ENCODE peak calls at places on chromosome 21, in ten cellular contexts. V is smooth muscle cell of the brain vasculature, C is colonic mucosa, D is OCI-M1, S is astrocyte of the spinal cord, O is tibial nerve, A is hypothalamus, P is GM23338, B is WTC11, U is T-helper 1 cell. M is an unnamed sample.

GRCh38 chr21:15197696-15198095 is 132.9 kb upstream of the NRIP1 start:
- DNase-seq in V (no peak), C (no peak), D (no peak), S (no peak), O (no peak), A (no peak), P (no peak), B (no peak), U (no peak), M (no peak)

GRCh38 chr21:43924421-43925095 is 59.5 kb downstream of the AGPAT3 start:
- DNase-seq in V (no peak), C (no peak), D (no peak), S (no peak), O (no peak), A (no peak), P (no peak), B (no peak), U (no peak), M (no peak)

GRCh38 chr21:26766826-26767325 is 78.3 kb downstream of the ADAMTS1 start:
- DNase-seq in V (no peak), C (no peak), D (no peak), S (no peak), O (no peak), A (no peak), P (no peak), B (no peak), U (no peak), M (no peak)

GRCh38 chr21:23887709-23888303 is 1719.5 kb downstream of the MRPL39 start:
- DNase-seq in V (no peak), C (no peak), D (peak), S (no peak), O (no peak), A (no peak), P (no peak), B (no peak), U (no peak), M (no peak)

GRCh38 chr21:34307991-34308532 is 55.7 kb upstream of the KCNE2 start:
- DNase-seq in V (no peak), C (no peak), D (no peak), S (no peak), O (no peak), A (no peak), P (no peak), B (no peak), U (no peak), M (no peak)

GRCh38 chr21:37565530-37566223 is 199.1 kb downstream of the DYRK1A start:
- DNase-seq in V (no peak), C (no peak), D (peak), S (peak), O (no peak), A (no peak), P (no peak), B (no peak), U (no peak), M (no peak)

GRCh38 chr21:36762636-36763035 is 63.7 kb downstream of the SIM2 start:
- DNase-seq in V (no peak), C (no peak), D (no peak), S (no peak), O (no peak), A (no peak), P (no peak), B (no peak), U (no peak), M (no peak)

GRCh38 chr21:42684109-42684916 is 30.9 kb downstream of the PDE9A start:
- DNase-seq in V (no peak), C (no peak), D (no peak), S (no peak), O (no peak), A (no peak), P (no peak), B (no peak), U (no peak), M (no peak)

M was measured in suprapubic skin.